ENCODE peak calls at places on chromosomes 12 and 14, in eight cellular contexts. One of them, this sample, is unnamed. For H3K9me3, the result is how much of the 10 kb centered on the place peaks cover.

GRCh38 chr14:88983755-88984154 is 159.3 kb downstream of the TTC8 start:
- DNase-seq in effector memory CD4-positive, alpha-beta T cell: no peak
- DNase-seq in OCI-LY7: no peak
- DNase-seq in AG04450: peak
- DNase-seq in A549: peak
- DNase-seq in lower lobe of right lung: no peak
- DNase-seq in CD4-positive, CD25-positive, alpha-beta regulatory T cell: no peak
- DNase-seq in WERI-Rb-1: no peak
- DNase-seq in this sample: no peak

GRCh38 chr12:3461391-3461790 is 29.6 kb upstream of the PRMT8 start:
- DNase-seq in effector memory CD4-positive, alpha-beta T cell: no peak
- DNase-seq in OCI-LY7: no peak
- DNase-seq in AG04450: no peak
- DNase-seq in A549: no peak
- DNase-seq in lower lobe of right lung: no peak
- DNase-seq in CD4-positive, CD25-positive, alpha-beta regulatory T cell: no peak
- DNase-seq in WERI-Rb-1: no peak
- DNase-seq in this sample: no peak

GRCh38 chr12:95218164-95218851 is 701 bp downstream of the VEZT start:
- DNase-seq in effector memory CD4-positive, alpha-beta T cell: no peak
- DNase-seq in OCI-LY7: peak
- DNase-seq in AG04450: no peak
- DNase-seq in A549: peak
- DNase-seq in lower lobe of right lung: no peak
- DNase-seq in CD4-positive, CD25-positive, alpha-beta regulatory T cell: no peak
- DNase-seq in WERI-Rb-1: no peak
- DNase-seq in this sample: no peak

GRCh38 chr12:10457760-10458159 is 4.6 kb upstream of the KLRC1 start:
- DNase-seq in effector memory CD4-positive, alpha-beta T cell: no peak
- DNase-seq in OCI-LY7: no peak
- DNase-seq in AG04450: no peak
- DNase-seq in A549: no peak
- DNase-seq in lower lobe of right lung: no peak
- DNase-seq in CD4-positive, CD25-positive, alpha-beta regulatory T cell: no peak
- DNase-seq in WERI-Rb-1: no peak
- DNase-seq in this sample: no peak

GRCh38 chr14:91332448-91333059 is 85.1 kb downstream of the CCDC88C start:
- DNase-seq in effector memory CD4-positive, alpha-beta T cell: no peak
- DNase-seq in OCI-LY7: no peak
- DNase-seq in AG04450: no peak
- DNase-seq in A549: no peak
- DNase-seq in lower lobe of right lung: no peak
- DNase-seq in CD4-positive, CD25-positive, alpha-beta regulatory T cell: no peak
- DNase-seq in WERI-Rb-1: no peak
- DNase-seq in this sample: no peak

GRCh38 chr12:89166525-89166934 is 185.8 kb downstream of the DUSP6 start:
- DNase-seq in effector memory CD4-positive, alpha-beta T cell: no peak
- DNase-seq in OCI-LY7: peak
- DNase-seq in AG04450: no peak
- DNase-seq in A549: no peak
- DNase-seq in lower lobe of right lung: no peak
- DNase-seq in CD4-positive, CD25-positive, alpha-beta regulatory T cell: no peak
- DNase-seq in WERI-Rb-1: no peak
- DNase-seq in this sample: no peak

GRCh38 chr14:41548666-41549065 is 58.0 kb upstream of the LRFN5 start:
- DNase-seq in effector memory CD4-positive, alpha-beta T cell: no peak
- DNase-seq in OCI-LY7: no peak
- DNase-seq in AG04450: peak
- DNase-seq in A549: no peak
- DNase-seq in lower lobe of right lung: no peak
- DNase-seq in CD4-positive, CD25-positive, alpha-beta regulatory T cell: no peak
- DNase-seq in WERI-Rb-1: no peak
- DNase-seq in this sample: no peak

GRCh38 chr14:83255015-83255726 is 1721.5 kb upstream of the SEL1L start:
- DNase-seq in effector memory CD4-positive, alpha-beta T cell: no peak
- DNase-seq in OCI-LY7: no peak
- DNase-seq in AG04450: no peak
- DNase-seq in A549: no peak
- DNase-seq in lower lobe of right lung: no peak
- DNase-seq in CD4-positive, CD25-positive, alpha-beta regulatory T cell: no peak
- DNase-seq in WERI-Rb-1: no peak
- DNase-seq in this sample: no peak

GRCh38 chr14:72758993-72759392 is 134.9 kb downstream of the DPF3 start:
- DNase-seq in effector memory CD4-positive, alpha-beta T cell: no peak
- DNase-seq in OCI-LY7: no peak
- DNase-seq in AG04450: no peak
- DNase-seq in A549: no peak
- DNase-seq in lower lobe of right lung: no peak
- DNase-seq in CD4-positive, CD25-positive, alpha-beta regulatory T cell: no peak
- DNase-seq in WERI-Rb-1: no peak
- DNase-seq in this sample: no peak

GRCh38 chr14:71324767-71325272 is 417.6 kb downstream of the PCNX1 start:
- DNase-seq in effector memory CD4-positive, alpha-beta T cell: peak
- DNase-seq in OCI-LY7: peak
- DNase-seq in AG04450: no peak
- DNase-seq in A549: no peak
- DNase-seq in lower lobe of right lung: no peak
- DNase-seq in CD4-positive, CD25-positive, alpha-beta regulatory T cell: peak
- DNase-seq in WERI-Rb-1: no peak
- DNase-seq in this sample: no peak

GRCh38 chr12:22467190-22467589 is 77.2 kb downstream of the C2CD5 start:
- DNase-seq in effector memory CD4-positive, alpha-beta T cell: no peak
- DNase-seq in OCI-LY7: no peak
- DNase-seq in AG04450: no peak
- DNase-seq in A549: no peak
- DNase-seq in lower lobe of right lung: no peak
- DNase-seq in CD4-positive, CD25-positive, alpha-beta regulatory T cell: no peak
- DNase-seq in WERI-Rb-1: no peak
- DNase-seq in this sample: peak

GRCh38 chr14:94816113-94816512 is 46.2 kb upstream of the GSC start:
- DNase-seq in effector memory CD4-positive, alpha-beta T cell: no peak
- DNase-seq in OCI-LY7: no peak
- DNase-seq in AG04450: no peak
- DNase-seq in A549: no peak
- DNase-seq in lower lobe of right lung: no peak
- DNase-seq in CD4-positive, CD25-positive, alpha-beta regulatory T cell: no peak
- DNase-seq in WERI-Rb-1: peak
- DNase-seq in this sample: no peak

GRCh38 chr12:23949212-23950010 is at the start of gene SOX5:
- DNase-seq in effector memory CD4-positive, alpha-beta T cell: no peak
- DNase-seq in OCI-LY7: no peak
- DNase-seq in AG04450: peak
- DNase-seq in A549: no peak
- DNase-seq in lower lobe of right lung: peak
- DNase-seq in CD4-positive, CD25-positive, alpha-beta regulatory T cell: no peak
- DNase-seq in WERI-Rb-1: peak
- DNase-seq in this sample: peak

GRCh38 chr12:18074001-18074400 is 16.0 kb downstream of the RERGL start:
- DNase-seq in effector memory CD4-positive, alpha-beta T cell: no peak
- DNase-seq in OCI-LY7: no peak
- DNase-seq in AG04450: no peak
- DNase-seq in A549: no peak
- DNase-seq in lower lobe of right lung: no peak
- DNase-seq in CD4-positive, CD25-positive, alpha-beta regulatory T cell: no peak
- DNase-seq in WERI-Rb-1: no peak
- DNase-seq in this sample: no peak

GRCh38 chr12:40063424-40063823 is 42.5 kb downstream of the SLC2A13 start:
- DNase-seq in effector memory CD4-positive, alpha-beta T cell: no peak
- DNase-seq in OCI-LY7: no peak
- DNase-seq in AG04450: no peak
- DNase-seq in A549: no peak
- DNase-seq in lower lobe of right lung: no peak
- DNase-seq in CD4-positive, CD25-positive, alpha-beta regulatory T cell: no peak
- DNase-seq in WERI-Rb-1: no peak
- DNase-seq in this sample: no peak

GRCh38 chr14:61187642-61187905 is 93.6 kb downstream of the TMEM30B start:
- DNase-seq in effector memory CD4-positive, alpha-beta T cell: no peak
- DNase-seq in OCI-LY7: no peak
- DNase-seq in AG04450: no peak
- DNase-seq in A549: no peak
- DNase-seq in lower lobe of right lung: no peak
- DNase-seq in CD4-positive, CD25-positive, alpha-beta regulatory T cell: no peak
- DNase-seq in WERI-Rb-1: no peak
- DNase-seq in this sample: no peak

GRCh38 chr12:356276-356988 is 32.7 kb downstream of the KDM5A start:
- DNase-seq in effector memory CD4-positive, alpha-beta T cell: no peak
- DNase-seq in OCI-LY7: no peak
- DNase-seq in AG04450: no peak
- DNase-seq in A549: no peak
- DNase-seq in lower lobe of right lung: no peak
- DNase-seq in CD4-positive, CD25-positive, alpha-beta regulatory T cell: no peak
- DNase-seq in WERI-Rb-1: no peak
- DNase-seq in this sample: no peak

GRCh38 chr12:8081228-8081920 is 700 bp upstream of the NECAP1 start:
- DNase-seq in effector memory CD4-positive, alpha-beta T cell: no peak
- DNase-seq in OCI-LY7: peak
- DNase-seq in AG04450: no peak
- DNase-seq in A549: no peak
- DNase-seq in lower lobe of right lung: no peak
- DNase-seq in CD4-positive, CD25-positive, alpha-beta regulatory T cell: no peak
- DNase-seq in WERI-Rb-1: no peak
- DNase-seq in this sample: no peak

GRCh38 chr12:56590237-56590830 is 39.8 kb downstream of the BAZ2A start:
- DNase-seq in effector memory CD4-positive, alpha-beta T cell: no peak
- DNase-seq in OCI-LY7: peak
- DNase-seq in AG04450: no peak
- DNase-seq in A549: no peak
- DNase-seq in lower lobe of right lung: no peak
- DNase-seq in CD4-positive, CD25-positive, alpha-beta regulatory T cell: no peak
- DNase-seq in WERI-Rb-1: peak
- DNase-seq in this sample: no peak

GRCh38 chr14:52706286-52706685 is 714 bp upstream of the PSMC6 start:
- DNase-seq in effector memory CD4-positive, alpha-beta T cell: peak
- DNase-seq in OCI-LY7: peak
- DNase-seq in AG04450: no peak
- DNase-seq in A549: no peak
- DNase-seq in lower lobe of right lung: no peak
- DNase-seq in CD4-positive, CD25-positive, alpha-beta regulatory T cell: peak
- DNase-seq in WERI-Rb-1: no peak
- DNase-seq in this sample: no peak

GRCh38 chr14:55386037-55386798 is 25.4 kb downstream of the ATG14 start:
- DNase-seq in effector memory CD4-positive, alpha-beta T cell: no peak
- DNase-seq in OCI-LY7: no peak
- DNase-seq in AG04450: no peak
- DNase-seq in A549: no peak
- DNase-seq in lower lobe of right lung: no peak
- DNase-seq in CD4-positive, CD25-positive, alpha-beta regulatory T cell: no peak
- DNase-seq in WERI-Rb-1: no peak
- DNase-seq in this sample: no peak

GRCh38 chr12:24069532-24070395 is 120.3 kb upstream of the SOX5 start:
- DNase-seq in effector memory CD4-positive, alpha-beta T cell: no peak
- DNase-seq in OCI-LY7: no peak
- DNase-seq in AG04450: no peak
- DNase-seq in A549: no peak
- DNase-seq in lower lobe of right lung: no peak
- DNase-seq in CD4-positive, CD25-positive, alpha-beta regulatory T cell: no peak
- DNase-seq in WERI-Rb-1: peak
- DNase-seq in this sample: no peak

GRCh38 chr14:55430024-55430690 is 10.3 kb downstream of the TBPL2 start:
- DNase-seq in effector memory CD4-positive, alpha-beta T cell: peak
- DNase-seq in OCI-LY7: peak
- DNase-seq in AG04450: peak
- DNase-seq in A549: peak
- DNase-seq in lower lobe of right lung: no peak
- DNase-seq in CD4-positive, CD25-positive, alpha-beta regulatory T cell: peak
- DNase-seq in WERI-Rb-1: peak
- DNase-seq in this sample: no peak

GRCh38 chr14:60805881-60806569 is 71.5 kb downstream of the MNAT1 start:
- DNase-seq in effector memory CD4-positive, alpha-beta T cell: no peak
- DNase-seq in OCI-LY7: no peak
- DNase-seq in AG04450: no peak
- DNase-seq in A549: no peak
- DNase-seq in lower lobe of right lung: no peak
- DNase-seq in CD4-positive, CD25-positive, alpha-beta regulatory T cell: no peak
- DNase-seq in WERI-Rb-1: no peak
- DNase-seq in this sample: no peak

DNA sequence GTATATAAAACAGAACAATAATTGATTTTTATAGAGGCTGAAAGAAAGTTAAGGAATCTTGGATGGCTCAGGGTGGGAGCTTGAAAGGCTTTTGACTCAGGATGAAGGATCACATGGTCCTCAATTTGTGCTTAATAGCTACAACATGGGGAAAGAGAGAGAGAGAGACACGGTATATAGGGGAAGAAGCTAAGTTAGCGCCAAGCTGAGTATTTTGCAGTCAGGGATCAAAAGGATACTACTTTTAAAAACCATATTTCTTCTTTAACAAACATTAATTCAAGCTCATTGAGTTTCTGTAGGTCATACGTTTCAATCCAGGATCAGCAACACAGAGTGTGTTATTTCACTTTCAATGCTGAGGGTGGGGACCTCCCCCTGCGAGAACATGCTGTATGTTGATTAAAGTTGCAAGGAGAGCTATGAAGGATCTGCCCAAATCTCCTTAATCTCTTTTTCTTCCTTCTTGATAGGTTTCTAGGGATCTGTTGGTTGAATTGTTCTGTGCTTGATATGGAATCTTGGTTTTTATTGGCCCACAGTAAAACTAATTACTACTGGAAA is 133.1 kb upstream of the NUDT4 start:
- DNase-seq in effector memory CD4-positive, alpha-beta T cell: no peak
- DNase-seq in OCI-LY7: no peak
- DNase-seq in AG04450: no peak
- DNase-seq in A549: no peak
- DNase-seq in lower lobe of right lung: no peak
- DNase-seq in CD4-positive, CD25-positive, alpha-beta regulatory T cell: no peak
- DNase-seq in WERI-Rb-1: no peak
- DNase-seq in this sample: no peak
- H3K27ac ChIP-seq in effector memory CD4-positive, alpha-beta T cell: no peak
- H3K27ac ChIP-seq in OCI-LY7: no peak
- H3K27ac ChIP-seq in AG04450: no peak
- H3K27ac ChIP-seq in A549: peak
- H3K27ac ChIP-seq in lower lobe of right lung: peak
- H3K27ac ChIP-seq in CD4-positive, CD25-positive, alpha-beta regulatory T cell: no peak
- H3K27ac ChIP-seq in WERI-Rb-1: no peak
- H3K27ac ChIP-seq in this sample: no peak

GRCh38 chr12:87642245-87642644 is 387.0 kb downstream of the C12orf50 start:
- DNase-seq in effector memory CD4-positive, alpha-beta T cell: no peak
- DNase-seq in OCI-LY7: no peak
- DNase-seq in AG04450: no peak
- DNase-seq in A549: no peak
- DNase-seq in lower lobe of right lung: no peak
- DNase-seq in CD4-positive, CD25-positive, alpha-beta regulatory T cell: no peak
- DNase-seq in WERI-Rb-1: no peak
- DNase-seq in this sample: no peak
- H3K4me3 ChIP-seq in effector memory CD4-positive, alpha-beta T cell: no peak
- H3K4me3 ChIP-seq in OCI-LY7: no peak
- H3K4me3 ChIP-seq in AG04450: no peak
- H3K4me3 ChIP-seq in A549: no peak
- H3K4me3 ChIP-seq in lower lobe of right lung: no peak
- H3K4me3 ChIP-seq in CD4-positive, CD25-positive, alpha-beta regulatory T cell: no peak
- H3K4me3 ChIP-seq in WERI-Rb-1: no peak
- H3K4me3 ChIP-seq in this sample: no peak

GRCh38 chr12:116640320-116640719 is 81.1 kb downstream of the MAP1LC3B2 start:
- DNase-seq in effector memory CD4-positive, alpha-beta T cell: no peak
- DNase-seq in OCI-LY7: no peak
- DNase-seq in AG04450: no peak
- DNase-seq in A549: no peak
- DNase-seq in lower lobe of right lung: no peak
- DNase-seq in CD4-positive, CD25-positive, alpha-beta regulatory T cell: no peak
- DNase-seq in WERI-Rb-1: peak
- DNase-seq in this sample: no peak
- H3K9me3 ChIP-seq in effector memory CD4-positive, alpha-beta T cell: under half
- H3K9me3 ChIP-seq in OCI-LY7: under half
- H3K9me3 ChIP-seq in AG04450: under half
- H3K9me3 ChIP-seq in A549: under half
- H3K9me3 ChIP-seq in lower lobe of right lung: under half
- H3K9me3 ChIP-seq in CD4-positive, CD25-positive, alpha-beta regulatory T cell: under half
- H3K9me3 ChIP-seq in WERI-Rb-1: under half
- H3K9me3 ChIP-seq in this sample: under half

GRCh38 chr14:59199614-59200013 is 11.1 kb downstream of the DAAM1 start:
- DNase-seq in effector memory CD4-positive, alpha-beta T cell: no peak
- DNase-seq in OCI-LY7: no peak
- DNase-seq in AG04450: no peak
- DNase-seq in A549: no peak
- DNase-seq in lower lobe of right lung: no peak
- DNase-seq in CD4-positive, CD25-positive, alpha-beta regulatory T cell: no peak
- DNase-seq in WERI-Rb-1: no peak
- DNase-seq in this sample: no peak
- H3K27ac ChIP-seq in effector memory CD4-positive, alpha-beta T cell: no peak
- H3K27ac ChIP-seq in OCI-LY7: no peak
- H3K27ac ChIP-seq in AG04450: no peak
- H3K27ac ChIP-seq in A549: no peak
- H3K27ac ChIP-seq in lower lobe of right lung: no peak
- H3K27ac ChIP-seq in CD4-positive, CD25-positive, alpha-beta regulatory T cell: no peak
- H3K27ac ChIP-seq in WERI-Rb-1: no peak
- H3K27ac ChIP-seq in this sample: no peak

This sample was measured in aorta.